ENCODE peak calls at places on chromosomes 5 and 9, in seven cellular contexts. I, V, W, L, N, K and F are unnamed samples.

GRCh38 chr9:3863114-3863528 is 337.3 kb upstream of the RFX3 start:
- DNase-seq in W (no peak), V (no peak), L (no peak), N (peak), I (no peak), K (no peak), F (peak)

GRCh38 chr9:4324513-4324912 is 24.6 kb upstream of the GLIS3 start:
- DNase-seq in N (peak), I (no peak), K (no peak), W (peak), V (no peak), L (no peak), F (no peak)

GRCh38 chr5:113293068-113293571 is 141.7 kb downstream of the TSSK1B start:
- DNase-seq in N (peak), W (no peak), L (no peak), I (no peak), K (no peak), V (peak), F (peak)

GRCh38 chr5:180799902-180800801 is 2.5 kb downstream of the MGAT1 start:
- DNase-seq in N (peak), V (no peak), I (no peak), L (no peak), W (no peak), K (no peak), F (peak)

GRCh38 chr5:2415678-2416077 is 335.8 kb downstream of the IRX2 start:
- DNase-seq in I (no peak), W (no peak), L (no peak), V (peak), N (peak), K (no peak), F (no peak)

GRCh38 chr5:91126888-91127287 is 256.2 kb downstream of the ARRDC3 start:
- DNase-seq in N (no peak), L (no peak), K (no peak), W (no peak), V (no peak), I (no peak), F (no peak)

GRCh38 chr5:41754857-41755256 is 115.4 kb downstream of the OXCT1 start:
- DNase-seq in V (no peak), N (no peak), W (no peak), L (no peak), I (peak), K (no peak), F (peak)

GRCh38 chr9:26669641-26670040 is 223.0 kb downstream of the CAAP1 start:
- DNase-seq in V (no peak), I (no peak), K (no peak), N (no peak), W (no peak), L (peak), F (no peak)